ENCODE peak calls at places on chromosomes 12 and 14, in nine cellular contexts. O, D, Z, X, G, T, N, I and H are unnamed samples.

GRCh38 chr12:23472329-23472971 is 477.0 kb downstream of the SOX5 start:
- DNase-seq in O (no peak), D (no peak), Z (no peak), X (no peak), G (no peak), T (no peak), N (no peak), I (no peak), H (peak)

GRCh38 chr12:106291342-106291741 is 11.2 kb upstream of the TCP11L2 start:
- DNase-seq in O (no peak), D (no peak), Z (no peak), X (no peak), G (no peak), T (no peak), N (peak), I (no peak), H (no peak)

GRCh38 chr12:123151679-123152454 is 977 bp upstream of the PITPNM2 start:
- DNase-seq in O (no peak), D (no peak), Z (no peak), X (no peak), G (no peak), T (no peak), N (no peak), I (no peak), H (no peak)

GRCh38 chr12:67790660-67791059 is 142.1 kb downstream of the DYRK2 start:
- DNase-seq in O (no peak), D (no peak), Z (no peak), X (no peak), G (no peak), T (no peak), N (no peak), I (no peak), H (no peak)

GRCh38 chr12:52687527-52688385 is 7.5 kb upstream of the KRT1 start:
- DNase-seq in O (no peak), D (no peak), Z (no peak), X (no peak), G (peak), T (no peak), N (peak), I (no peak), H (no peak)

GRCh38 chr14:94543450-94544123 is 17.7 kb upstream of the SERPINA4 start:
- DNase-seq in O (no peak), D (no peak), Z (no peak), X (no peak), G (no peak), T (peak), N (no peak), I (peak), H (peak)

GRCh38 chr14:58426819-58427288 is 477 bp downstream of the TIMM9 start:
- DNase-seq in O (peak), D (peak), Z (peak), X (no peak), G (peak), T (peak), N (peak), I (peak), H (peak)

GRCh38 chr12:70365648-70366518 is at the start of gene KCNMB4:
- DNase-seq in O (peak), D (peak), Z (peak), X (peak), G (no peak), T (peak), N (peak), I (peak), H (peak)

GRCh38 chr14:51328089-51328941 is 88.3 kb downstream of the TMX1 start:
- DNase-seq in O (no peak), D (no peak), Z (no peak), X (no peak), G (peak), T (no peak), N (no peak), I (no peak), H (no peak)

GRCh38 chr12:93766802-93767523 is 89.8 kb downstream of the CRADD start:
- DNase-seq in O (no peak), D (no peak), Z (peak), X (no peak), G (no peak), T (peak), N (peak), I (peak), H (no peak)

GRCh38 chr14:103124501-103125001 is 1.3 kb downstream of the TNFAIP2 start:
- DNase-seq in O (no peak), D (no peak), Z (no peak), X (no peak), G (no peak), T (no peak), N (no peak), I (peak), H (no peak)

GRCh38 chr12:95674631-95675030 is 115.9 kb downstream of the NTN4 start:
- DNase-seq in O (no peak), D (no peak), Z (peak), X (no peak), G (no peak), T (no peak), N (no peak), I (peak), H (no peak)

GRCh38 chr12:52440821-52441319 is 6.7 kb upstream of the KRT75 start:
- DNase-seq in O (no peak), D (no peak), Z (no peak), X (no peak), G (peak), T (no peak), N (no peak), I (no peak), H (no peak)

GRCh38 chr14:55274760-55275159 is 3.5 kb downstream of the FBXO34 start:
- DNase-seq in O (no peak), D (no peak), Z (no peak), X (no peak), G (no peak), T (no peak), N (no peak), I (no peak), H (no peak)

GRCh38 chr14:98864211-98864610 is 407.8 kb downstream of the BCL11B start:
- DNase-seq in O (no peak), D (no peak), Z (no peak), X (no peak), G (no peak), T (no peak), N (no peak), I (no peak), H (no peak)

GRCh38 chr14:92659765-92660561 is 88.5 kb downstream of the LGMN start:
- DNase-seq in O (peak), D (no peak), Z (peak), X (no peak), G (peak), T (peak), N (peak), I (peak), H (peak)

GRCh38 chr14:84361476-84361875 is 1168.5 kb upstream of the FLRT2 start:
- DNase-seq in O (no peak), D (no peak), Z (no peak), X (no peak), G (no peak), T (no peak), N (no peak), I (no peak), H (no peak)

GRCh38 chr14:102086346-102086971 is 385 bp downstream of the HSP90AA1 start:
- DNase-seq in O (peak), D (peak), Z (peak), X (no peak), G (no peak), T (peak), N (peak), I (peak), H (peak)

GRCh38 chr12:108801736-108802665 is 55.4 kb downstream of the SSH1 start:
- DNase-seq in O (no peak), D (no peak), Z (peak), X (no peak), G (no peak), T (no peak), N (peak), I (no peak), H (peak)

GRCh38 chr12:24015771-24016170 is 66.3 kb upstream of the SOX5 start:
- DNase-seq in O (no peak), D (no peak), Z (no peak), X (no peak), G (no peak), T (no peak), N (no peak), I (no peak), H (no peak)

GRCh38 chr14:58572092-58572853 is 65.5 kb upstream of the DACT1 start:
- DNase-seq in O (no peak), D (no peak), Z (no peak), X (no peak), G (no peak), T (no peak), N (no peak), I (no peak), H (no peak)

GRCh38 chr12:80551897-80552296 is 107.9 kb downstream of the PTPRQ start:
- DNase-seq in O (no peak), D (no peak), Z (no peak), X (no peak), G (no peak), T (no peak), N (no peak), I (no peak), H (no peak)

GRCh38 chr12:93802293-93802692 is 125.1 kb downstream of the CRADD start:
- DNase-seq in O (no peak), D (no peak), Z (no peak), X (no peak), G (no peak), T (no peak), N (no peak), I (no peak), H (no peak)

GRCh38 chr12:53623986-53624385 is 2.2 kb downstream of the ATF7 start:
- DNase-seq in O (no peak), D (no peak), Z (peak), X (no peak), G (no peak), T (peak), N (no peak), I (peak), H (peak)

GRCh38 chr14:32019271-32019670 is 57.8 kb upstream of the ARHGAP5 start:
- DNase-seq in O (no peak), D (no peak), Z (no peak), X (no peak), G (no peak), T (no peak), N (no peak), I (no peak), H (no peak)

GRCh38 chr14:105005929-105006830 is 14.7 kb downstream of the CDCA4 start:
- DNase-seq in O (no peak), D (no peak), Z (no peak), X (no peak), G (no peak), T (no peak), N (no peak), I (no peak), H (no peak)

GRCh38 chr12:94954029-94954685 is 49.3 kb downstream of the NDUFA12 start:
- DNase-seq in O (no peak), D (no peak), Z (no peak), X (no peak), G (no peak), T (peak), N (peak), I (peak), H (peak)

GRCh38 chr12:129903956-129904769 is at the start of gene TMEM132D:
- DNase-seq in O (no peak), D (no peak), Z (no peak), X (no peak), G (no peak), T (no peak), N (no peak), I (no peak), H (no peak)

GRCh38 chr12:108850854-108851573 is 6.4 kb downstream of the SSH1 start:
- DNase-seq in O (peak), D (no peak), Z (peak), X (no peak), G (no peak), T (no peak), N (no peak), I (peak), H (no peak)

GRCh38 chr12:29241821-29242591 is 92.9 kb downstream of the FAR2 start:
- DNase-seq in O (no peak), D (peak), Z (peak), X (no peak), G (peak), T (peak), N (peak), I (no peak), H (peak)

GRCh38 chr14:68585690-68586089 is 207.2 kb downstream of the ZFP36L1 start:
- DNase-seq in O (no peak), D (no peak), Z (no peak), X (no peak), G (no peak), T (no peak), N (no peak), I (no peak), H (no peak)

GRCh38 chr14:102280376-102280962 is 24.5 kb downstream of the MOK start:
- DNase-seq in O (no peak), D (no peak), Z (no peak), X (no peak), G (no peak), T (no peak), N (no peak), I (no peak), H (peak)

GRCh38 chr14:61977217-61977616 is 215.0 kb downstream of the SNAPC1 start:
- DNase-seq in O (no peak), D (no peak), Z (no peak), X (no peak), G (no peak), T (no peak), N (no peak), I (no peak), H (no peak)

GRCh38 chr12:131829351-131829794 is 1.2 kb downstream of the MMP17 start:
- DNase-seq in O (no peak), D (no peak), Z (no peak), X (no peak), G (no peak), T (no peak), N (no peak), I (no peak), H (no peak)

GRCh38 chr12:131830335-131831020 is 2.3 kb downstream of the MMP17 start:
- DNase-seq in O (peak), D (peak), Z (peak), X (no peak), G (peak), T (peak), N (peak), I (peak), H (peak)

GRCh38 chr12:131831021-131831571 is 2.9 kb downstream of the MMP17 start:
- DNase-seq in O (no peak), D (no peak), Z (no peak), X (no peak), G (no peak), T (no peak), N (no peak), I (no peak), H (peak)

GRCh38 chr12:131828671-131829350 is 618 bp downstream of the MMP17 start:
- DNase-seq in O (no peak), D (no peak), Z (no peak), X (no peak), G (no peak), T (no peak), N (no peak), I (no peak), H (no peak)

GRCh38 chr12:131829795-131830334 is 1.7 kb downstream of the MMP17 start:
- DNase-seq in O (no peak), D (no peak), Z (no peak), X (no peak), G (no peak), T (no peak), N (no peak), I (no peak), H (peak)
- TF ChIP-seq POLR2A in O (no peak), D (no peak), Z (no peak), X (no peak), G (no peak), T (no peak), N (no peak), I (no peak), H (no peak)

DNA sequence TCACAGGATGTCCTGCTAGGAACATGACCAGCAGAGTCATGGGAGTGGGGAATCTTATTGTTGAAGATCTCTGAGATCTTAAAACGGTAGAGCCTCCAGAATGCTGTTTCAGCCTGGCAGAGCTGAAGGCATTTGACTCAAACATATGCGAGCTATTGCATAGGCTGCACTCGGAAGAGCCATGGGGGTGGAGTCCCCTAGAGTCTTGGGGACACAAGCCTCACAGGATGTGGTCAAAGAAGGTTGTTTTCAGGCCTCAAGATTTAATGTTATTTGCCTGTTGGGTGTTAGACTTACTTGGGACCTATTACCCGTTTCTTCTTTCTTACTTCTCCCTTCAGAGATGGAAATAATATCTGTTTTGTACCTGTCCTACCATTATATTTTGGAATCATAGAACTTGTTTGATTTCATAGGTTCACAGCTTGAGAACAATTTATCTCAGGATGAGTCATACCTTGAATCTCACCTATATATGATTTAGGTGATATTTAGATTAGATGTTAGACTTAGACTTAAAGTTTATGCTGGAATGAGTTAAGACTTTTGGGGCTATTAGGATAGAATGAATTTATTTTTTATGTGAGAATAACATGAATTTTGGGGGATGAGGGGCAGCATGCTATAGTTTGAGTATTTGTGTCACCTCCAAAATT is 172.2 kb upstream of the ATP2B1 start:
- DNase-seq in O (peak), D (no peak), Z (no peak), X (peak), G (no peak), T (no peak), N (peak), I (no peak), H (no peak)
- TF ChIP-seq POLR2A in O (no peak), D (no peak), Z (no peak), X (no peak), G (no peak), T (no peak), N (no peak), I (no peak), H (no peak)

GRCh38 chr14:24115451-24116110 is 832 bp upstream of the NRL start:
- DNase-seq in O (no peak), D (no peak), Z (no peak), X (no peak), G (no peak), T (no peak), N (no peak), I (no peak), H (no peak)
- TF ChIP-seq POLR2A in O (no peak), D (no peak), Z (no peak), X (no peak), G (no peak), T (no peak), N (no peak), I (no peak), H (no peak)

DNA sequence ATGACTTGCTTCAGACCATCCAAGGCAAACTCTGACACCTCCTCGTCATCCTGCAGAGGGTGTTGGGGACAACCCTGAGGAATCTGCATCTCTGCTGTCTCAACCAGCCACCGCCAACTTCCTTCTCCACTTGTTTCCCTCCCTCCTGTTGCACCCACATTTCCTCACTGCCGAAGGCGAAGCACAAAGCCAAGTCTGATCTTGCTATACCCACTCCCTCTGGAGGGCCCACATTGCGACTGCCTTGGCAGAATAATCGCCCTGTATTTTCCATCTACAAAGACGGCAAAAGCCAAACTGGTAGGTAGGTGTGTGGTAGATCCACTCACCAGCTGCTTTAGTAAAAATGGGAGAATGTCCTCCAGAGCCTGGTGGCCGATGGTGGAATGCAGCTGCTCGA is 21.8 kb upstream of the RAB35 start:
- DNase-seq in O (no peak), D (no peak), Z (no peak), X (no peak), G (no peak), T (no peak), N (no peak), I (no peak), H (no peak)
- TF ChIP-seq POLR2A in O (no peak), D (no peak), Z (no peak), X (no peak), G (no peak), T (no peak), N (no peak), I (no peak), H (no peak)

DNA sequence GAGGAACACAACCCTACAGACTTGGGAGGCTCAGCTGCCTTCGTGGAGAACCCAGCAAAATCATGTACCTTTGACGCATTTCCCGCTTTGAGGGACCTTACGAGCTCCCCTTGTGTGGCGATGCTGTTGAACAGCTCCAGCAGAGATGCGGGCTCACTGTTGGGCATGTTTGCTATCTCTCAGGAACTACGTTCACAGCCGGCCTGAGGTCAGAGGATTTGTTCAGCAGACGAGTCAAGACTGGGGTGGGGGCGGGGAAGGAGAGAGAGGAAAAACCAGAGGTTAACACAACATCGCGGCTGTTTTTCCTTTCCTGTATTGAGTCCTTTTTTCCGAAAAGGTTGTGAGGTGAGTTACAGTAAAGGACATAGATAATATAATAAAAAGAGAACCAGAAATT is 45.9 kb downstream of the SLC25A47 start:
- DNase-seq in O (no peak), D (no peak), Z (no peak), X (no peak), G (no peak), T (no peak), N (no peak), I (no peak), H (no peak)
- TF ChIP-seq POLR2A in O (no peak), D (no peak), Z (no peak), X (no peak), G (no peak), T (no peak), N (no peak), I (no peak), H (no peak)

GRCh38 chr14:45096218-45096617 is 12.3 kb downstream of the PRPF39 start:
- DNase-seq in O (no peak), D (no peak), Z (no peak), X (no peak), G (no peak), T (no peak), N (no peak), I (no peak), H (no peak)
- TF ChIP-seq POLR2A in O (no peak), D (no peak), Z (no peak), X (no peak), G (no peak), T (no peak), N (no peak), I (no peak), H (no peak)

GRCh38 chr14:74945261-74945851 is 10.0 kb downstream of the PGF start:
- DNase-seq in O (no peak), D (no peak), Z (no peak), X (no peak), G (no peak), T (no peak), N (peak), I (peak), H (no peak)
- TF ChIP-seq POLR2A in O (no peak), D (no peak), Z (no peak), X (no peak), G (no peak), T (no peak), N (no peak), I (no peak), H (no peak)

GRCh38 chr12:32488132-32488531 is 88.8 kb downstream of the FGD4 start:
- DNase-seq in O (no peak), D (no peak), Z (no peak), X (no peak), G (no peak), T (no peak), N (no peak), I (no peak), H (no peak)

GRCh38 chr12:32483499-32483898 is 84.1 kb downstream of the FGD4 start:
- DNase-seq in O (no peak), D (no peak), Z (peak), X (no peak), G (no peak), T (no peak), N (no peak), I (no peak), H (no peak)

GRCh38 chr12:32483993-32484392 is 84.6 kb downstream of the FGD4 start:
- DNase-seq in O (no peak), D (no peak), Z (no peak), X (no peak), G (no peak), T (no peak), N (no peak), I (no peak), H (no peak)

GRCh38 chr12:32489070-32489469 is 89.7 kb downstream of the FGD4 start:
- DNase-seq in O (no peak), D (no peak), Z (no peak), X (no peak), G (no peak), T (no peak), N (no peak), I (no peak), H (no peak)

DNA sequence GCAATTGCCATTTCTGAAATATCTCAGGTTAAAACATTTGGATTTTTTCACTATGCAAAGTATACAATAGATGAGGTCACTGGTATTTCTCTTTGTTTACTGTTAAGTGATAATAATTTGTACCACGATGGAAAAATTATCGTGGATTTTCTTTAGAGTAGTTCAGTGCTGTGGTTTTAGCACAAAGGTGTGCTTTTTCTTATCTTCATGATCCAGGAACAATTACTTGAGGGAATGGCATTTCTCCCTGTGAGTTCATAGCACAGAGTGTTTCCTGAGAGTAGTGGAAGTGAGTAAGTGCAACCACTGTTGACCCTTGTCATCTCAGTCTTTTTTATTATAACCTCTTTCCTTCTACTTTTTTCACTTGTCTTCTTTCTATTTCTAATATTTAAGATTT is 86.8 kb downstream of the FGD4 start:
- DNase-seq in O (no peak), D (no peak), Z (no peak), X (no peak), G (no peak), T (no peak), N (no peak), I (no peak), H (no peak)
- TF ChIP-seq POLR2A in O (peak), D (no peak), Z (no peak), X (no peak), G (no peak), T (no peak), N (no peak), I (no peak), H (no peak)